ENCODE peak calls at places on chromosomes 11 and 22, in eight cellular contexts. L is cardiac fibroblast, P is psoas muscle, O is gastrocnemius medialis, U is A549, H is ascending aorta, E is mucosa of descending colon, A is fibroblast of the aortic adventitia. M is an unnamed sample.

GRCh38 chr11:128886401-128887119 is 4.6 kb upstream of the KCNJ5 start:
- DNase-seq in L (no peak), P (no peak), O (no peak), U (peak), H (no peak), E (no peak), A (no peak), M (no peak)

GRCh38 chr11:104798794-104799193 is 99.5 kb downstream of the CASP12 start:
- DNase-seq in L (no peak), P (no peak), O (no peak), U (no peak), H (no peak), E (no peak), A (no peak), M (no peak)

GRCh38 chr22:47627561-47628253 is 865.3 kb downstream of the TBC1D22A start:
- DNase-seq in L (no peak), P (no peak), O (no peak), U (no peak), H (no peak), E (no peak), A (no peak), M (no peak)

GRCh38 chr11:3043315-3043871 is 13.8 kb downstream of the CARS1 start:
- DNase-seq in L (peak), P (peak), O (peak), U (no peak), H (peak), E (no peak), A (peak), M (no peak)

GRCh38 chr11:70243912-70244652 is 26.4 kb upstream of the PPFIA1 start:
- DNase-seq in L (peak), P (no peak), O (no peak), U (peak), H (no peak), E (no peak), A (peak), M (no peak)

GRCh38 chr11:12216100-12216499 is 105.7 kb downstream of the MICAL2 start:
- DNase-seq in L (no peak), P (no peak), O (no peak), U (no peak), H (no peak), E (no peak), A (no peak), M (no peak)

GRCh38 chr11:119722281-119722794 is 6.7 kb downstream of the NECTIN1 start:
- DNase-seq in L (no peak), P (no peak), O (no peak), U (no peak), H (no peak), E (peak), A (no peak), M (no peak)

GRCh38 chr22:38707346-38707745 is 1.6 kb downstream of the GTPBP1 start:
- DNase-seq in L (peak), P (no peak), O (peak), U (peak), H (no peak), E (no peak), A (peak), M (no peak)

GRCh38 chr11:62880231-62880802 is 379 bp upstream of the SLC3A2 start:
- DNase-seq in L (peak), P (peak), O (no peak), U (peak), H (peak), E (peak), A (peak), M (no peak)

DNA sequence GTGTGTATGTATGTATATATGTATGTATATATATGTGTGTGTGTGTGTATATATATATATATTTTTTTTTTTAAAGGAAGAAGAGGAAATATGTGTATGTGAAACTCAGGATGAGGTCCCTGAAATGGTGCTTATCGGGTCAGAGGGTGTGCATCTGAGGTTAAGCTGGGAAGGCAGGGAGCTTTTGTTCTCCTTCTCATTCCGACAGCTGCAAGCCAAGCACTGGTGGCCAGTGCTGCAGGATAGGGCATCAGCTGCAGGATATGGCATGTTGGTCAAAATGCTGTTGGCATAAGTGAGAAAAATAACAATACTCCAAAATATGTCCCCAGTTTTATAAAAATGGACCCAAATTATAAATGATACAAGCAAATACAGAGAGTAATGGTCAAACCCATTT is 7.4 kb downstream of the SNRPD3 start:
- DNase-seq in L (no peak), P (no peak), O (no peak), U (no peak), H (no peak), E (no peak), A (no peak), M (no peak)
- TF ChIP-seq CTCF in L (no peak), P (no peak), O (no peak), U (no peak), H (no peak), E (no peak), A (no peak), M (no peak)

GRCh38 chr11:89491141-89491690 is at the start of gene NOX4:
- DNase-seq in L (peak), P (peak), O (no peak), U (no peak), H (peak), E (peak), A (peak), M (no peak)
- H3K4me3 ChIP-seq in L (peak), P (peak), O (peak), U (no peak), H (peak), E (no peak), A (peak), M (peak)

GRCh38 chr11:133936136-133936535 is 20.6 kb downstream of the IGSF9B start:
- DNase-seq in L (no peak), P (no peak), O (no peak), U (no peak), H (no peak), E (peak), A (no peak), M (no peak)

GRCh38 chr11:133936551-133936950 is 20.2 kb downstream of the IGSF9B start:
- DNase-seq in L (no peak), P (no peak), O (no peak), U (no peak), H (no peak), E (peak), A (no peak), M (no peak)

GRCh38 chr11:133935551-133935910 is 21.2 kb downstream of the IGSF9B start:
- DNase-seq in L (no peak), P (no peak), O (no peak), U (no peak), H (no peak), E (peak), A (no peak), M (no peak)

GRCh38 chr11:133934096-133934495 is 22.7 kb downstream of the IGSF9B start:
- DNase-seq in L (no peak), P (no peak), O (no peak), U (no peak), H (no peak), E (peak), A (no peak), M (no peak)

DNA sequence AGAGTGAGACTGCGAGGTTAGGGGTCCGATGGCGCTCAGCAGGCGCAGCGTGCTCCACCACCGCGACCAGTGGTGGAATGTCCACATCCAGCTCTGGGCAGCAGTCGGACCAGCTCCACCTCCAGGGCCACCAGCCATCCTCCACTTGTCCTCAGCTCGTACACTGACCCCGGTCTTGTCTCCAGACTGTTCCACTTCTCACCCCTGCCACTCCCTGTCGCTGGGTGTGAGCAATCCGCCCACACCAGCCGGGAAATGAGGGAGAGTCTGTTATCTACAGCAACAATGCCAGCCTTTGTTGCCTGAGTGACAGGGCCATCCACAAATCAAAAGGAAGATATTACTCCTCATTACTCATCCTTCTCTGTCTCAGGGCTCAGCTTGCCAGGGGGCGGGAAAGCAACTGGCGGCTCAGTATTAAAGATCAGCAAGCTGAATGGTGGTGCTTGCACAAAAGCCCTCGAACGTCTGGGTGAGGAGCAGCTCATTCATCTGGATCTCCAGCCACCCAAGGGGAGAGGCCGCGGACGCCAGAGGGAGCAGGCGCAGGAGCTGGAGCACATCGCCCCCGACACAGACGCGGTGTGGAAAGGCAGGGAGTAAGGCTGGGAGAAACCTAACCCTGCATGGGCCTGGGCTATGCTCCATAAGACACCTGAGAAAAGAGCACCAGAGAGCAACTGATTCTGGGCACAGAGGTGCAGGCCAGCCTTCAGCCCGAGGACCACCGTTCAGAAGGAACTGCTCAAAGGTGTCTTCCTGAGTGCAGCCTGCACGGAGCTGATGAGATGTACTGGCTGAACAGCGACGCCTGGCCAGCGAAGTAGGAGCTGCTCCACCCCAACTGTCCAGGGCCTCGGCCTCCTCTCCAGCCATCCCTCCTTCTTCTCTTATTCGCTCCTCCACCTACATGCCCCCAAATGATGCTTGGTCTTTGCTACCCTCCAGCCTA is 21.9 kb downstream of the IGSF9B start:
- DNase-seq in L (peak), P (no peak), O (no peak), U (peak), H (no peak), E (peak), A (peak), M (no peak)
- TF ChIP-seq CTCF in L (no peak), P (no peak), O (no peak), U (no peak), H (no peak), E (no peak), A (no peak), M (no peak)

GRCh38 chr11:40032331-40032730 is 1427.1 kb downstream of the LRRC4C start:
- DNase-seq in L (no peak), P (no peak), O (no peak), U (no peak), H (no peak), E (no peak), A (no peak), M (no peak)

GRCh38 chr11:40027737-40028136 is 1431.7 kb downstream of the LRRC4C start:
- DNase-seq in L (no peak), P (no peak), O (no peak), U (no peak), H (no peak), E (no peak), A (no peak), M (no peak)

GRCh38 chr11:40030867-40031266 is 1428.6 kb downstream of the LRRC4C start:
- DNase-seq in L (no peak), P (no peak), O (no peak), U (no peak), H (no peak), E (no peak), A (no peak), M (no peak)

DNA sequence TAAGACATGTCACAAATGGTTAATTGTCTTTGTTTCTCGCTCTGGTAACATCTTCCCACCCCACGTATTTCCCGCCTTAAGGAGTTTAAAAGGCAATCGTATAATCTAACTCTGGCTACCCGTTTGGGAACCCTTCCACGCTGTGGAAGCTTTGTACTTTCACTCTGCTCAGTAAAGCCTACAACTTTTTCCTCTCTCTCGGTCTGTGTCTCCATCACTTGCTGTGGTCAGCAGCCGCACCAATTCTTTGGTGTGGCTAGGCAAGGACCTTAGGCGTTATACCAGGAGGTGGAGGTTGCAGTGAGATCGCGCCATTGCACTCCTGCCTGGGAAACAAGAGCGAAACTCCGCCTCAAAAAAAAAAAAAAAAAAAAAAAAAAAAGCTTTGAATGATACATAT is 1430.0 kb downstream of the LRRC4C start:
- DNase-seq in L (no peak), P (no peak), O (no peak), U (no peak), H (no peak), E (no peak), A (no peak), M (no peak)
- H3K4me3 ChIP-seq in L (no peak), P (no peak), O (no peak), U (no peak), H (no peak), E (no peak), A (no peak), M (peak)

DNA sequence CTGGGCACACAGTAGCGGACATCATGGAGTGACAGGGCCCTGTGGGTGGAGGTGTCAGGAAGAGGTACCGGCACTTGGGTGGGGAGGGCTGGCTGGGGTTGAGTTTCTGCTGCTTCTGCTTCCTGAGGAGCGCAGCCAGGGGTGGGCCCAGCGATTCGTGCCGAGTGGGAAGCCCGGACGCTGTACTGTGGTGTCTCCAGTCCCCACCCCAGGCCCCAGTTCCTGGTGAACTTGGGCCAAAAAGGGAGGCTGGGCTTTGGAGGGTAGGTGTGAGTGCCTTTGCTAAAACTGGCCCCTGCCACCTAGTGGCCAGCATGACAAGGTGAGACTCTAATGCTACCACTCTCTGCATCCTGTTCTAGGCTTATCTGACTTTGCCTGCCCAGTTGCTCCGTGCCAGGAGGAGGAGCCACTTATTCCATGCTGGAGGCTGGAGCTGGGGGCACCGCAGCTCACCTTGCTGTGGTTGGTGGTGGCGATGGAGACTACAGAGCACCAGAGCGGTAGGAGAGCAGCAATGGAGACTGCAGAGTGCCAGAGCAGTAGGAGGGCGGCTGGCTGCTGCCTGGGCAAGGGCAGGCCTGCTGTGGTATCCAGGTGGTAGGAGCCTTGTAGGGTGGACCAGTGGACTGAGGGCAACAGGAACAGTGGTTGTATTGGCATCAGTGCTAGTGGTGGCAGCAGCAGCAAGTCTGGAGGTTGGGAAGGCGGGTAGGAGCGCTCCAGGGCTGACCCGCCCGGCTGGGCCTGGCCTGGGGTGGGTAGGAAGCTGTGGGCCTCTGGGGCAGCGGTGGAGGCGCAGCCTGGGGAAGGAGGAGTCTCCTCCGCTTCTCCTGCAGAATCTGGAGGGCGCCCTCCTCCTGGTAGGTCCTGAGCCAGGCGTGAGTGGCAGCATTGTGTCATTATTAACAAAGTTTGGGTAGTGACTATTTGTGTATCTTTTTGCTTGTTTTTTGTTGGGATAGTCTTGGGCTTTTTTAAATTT is 2.2 kb upstream of the RFPL2 start:
- DNase-seq in L (peak), P (no peak), O (no peak), U (peak), H (no peak), E (peak), A (peak), M (no peak)
- TF ChIP-seq CTCF in L (peak), P (peak), O (peak), U (peak), H (peak), E (peak), A (peak), M (peak)

DNA sequence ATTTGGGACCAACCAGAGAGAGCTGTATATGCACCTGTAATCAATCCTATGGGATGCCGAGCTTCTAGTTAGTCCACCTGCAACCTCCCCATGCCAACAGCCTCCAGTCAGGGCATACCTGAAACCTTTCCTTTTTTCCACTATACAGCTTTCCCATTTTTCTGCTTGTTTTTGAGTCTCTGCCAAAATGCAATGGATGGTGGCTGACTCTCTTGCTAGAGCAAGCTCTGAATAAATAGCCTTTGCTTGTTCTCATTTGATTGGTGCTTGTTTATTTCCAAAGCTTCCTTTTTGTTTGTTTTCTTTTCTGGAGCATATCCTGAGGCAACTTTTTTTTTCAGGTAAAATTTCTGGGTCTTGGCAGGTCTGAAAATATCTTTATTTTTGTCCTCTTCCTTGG is 58.0 kb upstream of the PLET1 start:
- DNase-seq in L (peak), P (no peak), O (no peak), U (no peak), H (no peak), E (no peak), A (peak), M (no peak)
- H3K4me3 ChIP-seq in L (no peak), P (no peak), O (no peak), U (no peak), H (no peak), E (no peak), A (no peak), M (no peak)

DNA sequence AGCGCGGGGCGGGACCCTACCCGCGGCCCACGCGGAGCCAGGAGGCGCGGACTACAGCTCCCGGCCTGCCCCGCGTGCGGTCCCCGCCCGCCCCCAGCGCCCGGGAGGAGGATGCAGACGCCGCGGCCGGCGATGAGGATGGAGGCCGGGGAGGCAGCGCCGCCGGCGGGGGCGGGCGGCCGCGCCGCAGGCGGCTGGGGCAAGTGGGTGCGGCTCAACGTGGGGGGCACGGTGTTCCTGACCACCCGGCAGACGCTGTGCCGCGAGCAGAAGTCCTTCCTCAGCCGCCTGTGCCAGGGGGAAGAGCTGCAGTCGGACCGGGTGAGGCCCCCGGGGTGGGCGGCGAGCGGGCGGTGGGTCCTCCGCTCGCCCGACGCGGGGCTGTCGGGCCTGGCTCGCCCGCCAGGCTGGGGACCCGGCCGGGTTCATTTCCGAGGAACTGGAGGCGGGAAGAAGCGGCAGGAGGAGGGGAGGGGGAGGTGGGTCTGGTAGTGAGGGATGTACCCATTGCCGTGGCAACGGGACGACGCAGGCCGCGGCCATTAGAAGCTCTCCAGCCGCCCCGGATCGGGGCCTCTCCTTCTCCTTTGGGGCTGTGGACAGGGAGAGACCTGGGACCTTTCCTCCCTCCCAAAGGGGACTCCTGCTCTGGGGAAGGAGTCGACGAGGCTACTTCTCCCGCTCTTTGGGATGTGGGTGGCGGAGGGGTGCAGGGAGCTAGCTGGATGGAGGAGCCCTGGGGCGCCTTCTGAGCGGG is at the start of gene KCTD17:
- DNase-seq in L (peak), P (peak), O (no peak), U (peak), H (peak), E (peak), A (peak), M (no peak)
- TF ChIP-seq CTCF in L (no peak), P (no peak), O (no peak), U (no peak), H (no peak), E (no peak), A (no peak), M (no peak)

GRCh38 chr11:73323464-73323863 is 15.4 kb downstream of the ARHGEF17 start:
- DNase-seq in L (peak), P (peak), O (peak), U (no peak), H (peak), E (peak), A (peak), M (no peak)
- H3K4me3 ChIP-seq in L (no peak), P (no peak), O (no peak), U (no peak), H (peak), E (no peak), A (peak), M (no peak)